ENCODE peak calls at places on chromosomes 13 and 19, in seven cellular contexts. J, G, Y, O, Z, W and E are unnamed samples.

GRCh38 chr19:48415395-48415794 is 21.9 kb downstream of the GRIN2D start:
- DNase-seq in Y (peak), J (peak), Z (peak), G (peak), O (peak), W (no peak), E (peak)

GRCh38 chr19:33300016-33300981 is 2.0 kb downstream of the CEBPA start:
- DNase-seq in Z (peak), Y (peak), W (no peak), O (no peak), J (no peak), G (no peak), E (no peak)

GRCh38 chr19:53130506-53130905 is 2.2 kb downstream of the ZNF415 start:
- DNase-seq in Z (no peak), W (no peak), Y (no peak), J (no peak), G (no peak), O (no peak), E (no peak)

GRCh38 chr19:16375157-16375935 is 50.7 kb downstream of the KLF2 start:
- DNase-seq in G (no peak), Y (no peak), Z (no peak), W (no peak), J (no peak), O (no peak), E (no peak)

GRCh38 chr13:75372517-75372916 is 109.5 kb downstream of the TBC1D4 start:
- DNase-seq in O (no peak), W (no peak), J (peak), G (no peak), Z (peak), Y (no peak), E (peak)

GRCh38 chr13:84574851-84575250 is 692.6 kb upstream of the SLITRK1 start:
- DNase-seq in Z (no peak), W (peak), G (no peak), Y (no peak), O (no peak), J (no peak), E (no peak)

GRCh38 chr19:6730153-6730804 is 7.1 kb downstream of the GPR108 start:
- DNase-seq in W (no peak), G (no peak), O (no peak), Y (peak), Z (peak), J (no peak), E (peak)

GRCh38 chr19:45757696-45758095 is 11.4 kb downstream of the SIX5 start:
- DNase-seq in G (no peak), J (no peak), W (no peak), Y (no peak), Z (no peak), O (no peak), E (no peak)

GRCh38 chr19:52946322-52947310 is 16.1 kb downstream of the ZNF816 start:
- DNase-seq in W (no peak), O (no peak), Y (no peak), Z (no peak), J (peak), G (no peak), E (no peak)

GRCh38 chr13:44259045-44260042 is 114.3 kb upstream of the SERP2 start:
- DNase-seq in J (no peak), Y (no peak), G (peak), Z (peak), O (peak), W (no peak), E (peak)

GRCh38 chr13:76048675-76049396 is 412.7 kb downstream of the LMO7 start:
- DNase-seq in Y (no peak), O (no peak), J (no peak), Z (no peak), W (no peak), G (no peak), E (no peak)

GRCh38 chr13:43331676-43332075 is 308.3 kb downstream of the DNAJC15 start:
- DNase-seq in O (no peak), Z (no peak), Y (no peak), G (no peak), W (no peak), J (no peak), E (no peak)

GRCh38 chr13:32902898-32903297 is 113.3 kb upstream of the KL start:
- DNase-seq in Y (peak), J (peak), W (no peak), O (no peak), G (no peak), Z (no peak), E (no peak)

GRCh38 chr13:98478134-98479129 is 98.5 kb downstream of the STK24 start:
- DNase-seq in Z (peak), W (no peak), J (peak), O (no peak), Y (no peak), G (peak), E (no peak)

GRCh38 chr19:38869836-38870607 is 8.1 kb downstream of the RINL start:
- DNase-seq in G (peak), Y (peak), J (peak), W (no peak), O (peak), Z (peak), E (peak)

GRCh38 chr19:31107096-31107495 is 242.1 kb downstream of the TSHZ3 start:
- DNase-seq in J (no peak), O (no peak), G (no peak), Y (no peak), W (no peak), Z (no peak), E (no peak)

GRCh38 chr19:38952395-38953165 is 21.8 kb downstream of the MRPS12 start:
- DNase-seq in Z (peak), J (no peak), G (no peak), W (no peak), O (peak), Y (no peak), E (peak)

GRCh38 chr13:73957889-73958288 is 176.3 kb downstream of the KLF12 start:
- DNase-seq in J (no peak), G (no peak), W (no peak), Y (no peak), O (no peak), Z (no peak), E (no peak)

GRCh38 chr13:70098669-70099068 is 9.0 kb upstream of the ATXN8OS start:
- DNase-seq in O (no peak), J (no peak), G (no peak), W (no peak), Y (no peak), Z (peak), E (no peak)

GRCh38 chr19:36573948-36574726 is 1.0 kb upstream of the ZNF529 start:
- DNase-seq in Z (no peak), Y (no peak), J (no peak), W (no peak), O (no peak), G (no peak), E (no peak)